ENCODE peak calls at places on chromosomes 3 and 15, in four cellular contexts. One of them, this sample, is unnamed.
A peak's percentile ranks its signal among the peaks of the same experiment; 100 is the strongest.

GRCh38 chr3:12041476-12041875 is 37.3 kb downstream of the SYN2 start:
- DNase-seq in progenitor cell of endocrine pancreas: no peak
- DNase-seq in brain microvascular endothelial cell: no peak
- DNase-seq in neural progenitor cell: no peak
- DNase-seq in this sample: no peak

GRCh38 chr3:79018671-79019136 is 749.1 kb downstream of the ROBO1 start:
- DNase-seq in neural progenitor cell: peak; percentile 77
- DNase-seq in progenitor cell of endocrine pancreas: peak; percentile 39
- DNase-seq in brain microvascular endothelial cell: peak; percentile 73
- DNase-seq in this sample: peak; percentile 48

GRCh38 chr15:42784705-42785104 is 47.8 kb upstream of the CDAN1 start:
- DNase-seq in brain microvascular endothelial cell: no peak
- DNase-seq in progenitor cell of endocrine pancreas: no peak
- DNase-seq in neural progenitor cell: peak; percentile 4
- DNase-seq in this sample: no peak

GRCh38 chr3:9881440-9881839 is 1.4 kb upstream of the CIDEC start:
- DNase-seq in neural progenitor cell: no peak
- DNase-seq in brain microvascular endothelial cell: no peak
- DNase-seq in progenitor cell of endocrine pancreas: no peak
- DNase-seq in this sample: no peak

GRCh38 chr15:69723404-69724097 is 270.9 kb downstream of the RPLP1 start:
- DNase-seq in neural progenitor cell: peak; percentile 47
- DNase-seq in brain microvascular endothelial cell: no peak
- DNase-seq in progenitor cell of endocrine pancreas: no peak
- DNase-seq in this sample: no peak

GRCh38 chr15:40081691-40082194 is 26.9 kb downstream of the BMF start:
- DNase-seq in neural progenitor cell: peak; percentile 94
- DNase-seq in brain microvascular endothelial cell: peak; percentile 62
- DNase-seq in progenitor cell of endocrine pancreas: peak; percentile 55
- DNase-seq in this sample: peak; percentile 78

GRCh38 chr3:126487151-126487771 is 11.6 kb upstream of the ZXDC start:
- DNase-seq in neural progenitor cell: peak; percentile 64
- DNase-seq in progenitor cell of endocrine pancreas: no peak
- DNase-seq in brain microvascular endothelial cell: no peak
- DNase-seq in this sample: no peak

GRCh38 chr3:105996781-105997180 is 128.0 kb upstream of the CBLB start:
- DNase-seq in neural progenitor cell: no peak
- DNase-seq in progenitor cell of endocrine pancreas: no peak
- DNase-seq in brain microvascular endothelial cell: no peak
- DNase-seq in this sample: no peak

GRCh38 chr15:80557441-80558234 is 137.5 kb upstream of the ABHD17C start:
- DNase-seq in brain microvascular endothelial cell: no peak
- DNase-seq in progenitor cell of endocrine pancreas: no peak
- DNase-seq in neural progenitor cell: no peak
- DNase-seq in this sample: no peak

GRCh38 chr15:76195506-76196285 is 115.6 kb downstream of the ETFA start:
- DNase-seq in neural progenitor cell: no peak
- DNase-seq in progenitor cell of endocrine pancreas: no peak
- DNase-seq in brain microvascular endothelial cell: no peak
- DNase-seq in this sample: no peak

GRCh38 chr15:41797194-41797593 is 22.9 kb downstream of the MAPKBP1 start:
- DNase-seq in brain microvascular endothelial cell: no peak
- DNase-seq in neural progenitor cell: no peak
- DNase-seq in progenitor cell of endocrine pancreas: no peak
- DNase-seq in this sample: no peak

GRCh38 chr15:74517096-74517495 is 23.9 kb upstream of the ARID3B start:
- DNase-seq in progenitor cell of endocrine pancreas: no peak
- DNase-seq in neural progenitor cell: no peak
- DNase-seq in brain microvascular endothelial cell: no peak
- DNase-seq in this sample: no peak

GRCh38 chr3:42605550-42606173 is 5.2 kb downstream of the NKTR start:
- DNase-seq in neural progenitor cell: peak; percentile 6
- DNase-seq in brain microvascular endothelial cell: no peak
- DNase-seq in progenitor cell of endocrine pancreas: no peak
- DNase-seq in this sample: no peak

GRCh38 chr3:52056521-52056967 is at the start of gene DUSP7:
- DNase-seq in progenitor cell of endocrine pancreas: peak; percentile 58
- DNase-seq in neural progenitor cell: peak; percentile 93
- DNase-seq in brain microvascular endothelial cell: no peak
- DNase-seq in this sample: peak; percentile 64

GRCh38 chr15:64288577-64288976 is 67.4 kb downstream of the CSNK1G1 start:
- DNase-seq in neural progenitor cell: no peak
- DNase-seq in brain microvascular endothelial cell: no peak
- DNase-seq in progenitor cell of endocrine pancreas: no peak
- DNase-seq in this sample: no peak

GRCh38 chr3:184952671-184953070 is 140.7 kb downstream of the VPS8 start:
- DNase-seq in brain microvascular endothelial cell: no peak
- DNase-seq in progenitor cell of endocrine pancreas: no peak
- DNase-seq in neural progenitor cell: no peak
- DNase-seq in this sample: no peak

GRCh38 chr3:178392553-178392952 is 143.7 kb upstream of the KCNMB2 start:
- DNase-seq in progenitor cell of endocrine pancreas: no peak
- DNase-seq in brain microvascular endothelial cell: peak; percentile 41
- DNase-seq in neural progenitor cell: no peak
- DNase-seq in this sample: no peak

GRCh38 chr3:12932347-12932746 is 91.0 kb upstream of the RPL32 start:
- DNase-seq in neural progenitor cell: no peak
- DNase-seq in brain microvascular endothelial cell: no peak
- DNase-seq in progenitor cell of endocrine pancreas: no peak
- DNase-seq in this sample: no peak

GRCh38 chr3:185770071-185770470 is 54.8 kb downstream of the IGF2BP2 start:
- DNase-seq in neural progenitor cell: no peak
- DNase-seq in progenitor cell of endocrine pancreas: no peak
- DNase-seq in brain microvascular endothelial cell: no peak
- DNase-seq in this sample: no peak

GRCh38 chr3:114213262-114213668 is 24.1 kb downstream of the ZNF80 start:
- DNase-seq in progenitor cell of endocrine pancreas: no peak
- DNase-seq in neural progenitor cell: no peak
- DNase-seq in brain microvascular endothelial cell: peak; percentile 47
- DNase-seq in this sample: no peak

GRCh38 chr3:134846943-134847342 is 51.9 kb downstream of the EPHB1 start:
- DNase-seq in neural progenitor cell: peak; percentile 9
- DNase-seq in brain microvascular endothelial cell: peak; percentile 37
- DNase-seq in progenitor cell of endocrine pancreas: no peak
- DNase-seq in this sample: no peak

GRCh38 chr15:74180689-74181602 is 7.4 kb downstream of the ISLR start:
- DNase-seq in neural progenitor cell: no peak
- DNase-seq in brain microvascular endothelial cell: no peak
- DNase-seq in progenitor cell of endocrine pancreas: no peak
- DNase-seq in this sample: no peak

GRCh38 chr15:70101459-70102113 is 3.9 kb upstream of the TLE3 start:
- DNase-seq in neural progenitor cell: peak; percentile 93
- DNase-seq in progenitor cell of endocrine pancreas: peak; percentile 60
- DNase-seq in brain microvascular endothelial cell: peak; percentile 88
- DNase-seq in this sample: peak; percentile 72

GRCh38 chr3:23713641-23714040 is 92.1 kb upstream of the UBE2E1 start:
- DNase-seq in progenitor cell of endocrine pancreas: no peak
- DNase-seq in neural progenitor cell: no peak
- DNase-seq in brain microvascular endothelial cell: peak; percentile 25
- DNase-seq in this sample: no peak

GRCh38 chr3:100108464-100109079 is 5.7 kb downstream of the FILIP1L start:
- DNase-seq in brain microvascular endothelial cell: no peak
- DNase-seq in progenitor cell of endocrine pancreas: no peak
- DNase-seq in neural progenitor cell: no peak
- DNase-seq in this sample: no peak

GRCh38 chr3:74415731-74416130 is 198.7 kb downstream of the CNTN3 start:
- DNase-seq in brain microvascular endothelial cell: no peak
- DNase-seq in progenitor cell of endocrine pancreas: no peak
- DNase-seq in neural progenitor cell: peak; percentile 6
- DNase-seq in this sample: no peak

GRCh38 chr3:126971891-126972351 is 11.0 kb upstream of the PLXNA1 start:
- DNase-seq in progenitor cell of endocrine pancreas: no peak
- DNase-seq in brain microvascular endothelial cell: peak; percentile 33
- DNase-seq in neural progenitor cell: peak; percentile 49
- DNase-seq in this sample: peak; percentile 28

GRCh38 chr3:32165442-32165841 is 59.0 kb downstream of the GPD1L start:
- DNase-seq in progenitor cell of endocrine pancreas: no peak
- DNase-seq in brain microvascular endothelial cell: no peak
- DNase-seq in neural progenitor cell: no peak
- DNase-seq in this sample: no peak

GRCh38 chr15:23855260-23855659 is 168.2 kb upstream of the NDN start:
- DNase-seq in neural progenitor cell: no peak
- DNase-seq in progenitor cell of endocrine pancreas: no peak
- DNase-seq in brain microvascular endothelial cell: no peak
- DNase-seq in this sample: no peak

GRCh38 chr3:112304611-112305010 is 10.6 kb upstream of the SLC9C1 start:
- DNase-seq in brain microvascular endothelial cell: no peak
- DNase-seq in neural progenitor cell: peak; percentile 37
- DNase-seq in progenitor cell of endocrine pancreas: no peak
- DNase-seq in this sample: no peak

GRCh38 chr3:153400641-153401040 is 238.6 kb downstream of the RAP2B start:
- DNase-seq in progenitor cell of endocrine pancreas: no peak
- DNase-seq in neural progenitor cell: no peak
- DNase-seq in brain microvascular endothelial cell: no peak
- DNase-seq in this sample: no peak

GRCh38 chr3:38163117-38163870 is 2.0 kb upstream of the OXSR1 start:
- DNase-seq in progenitor cell of endocrine pancreas: no peak
- DNase-seq in brain microvascular endothelial cell: no peak
- DNase-seq in neural progenitor cell: peak; percentile 32
- DNase-seq in this sample: no peak
- TF ChIP-seq CTCF in progenitor cell of endocrine pancreas: peak; percentile 26
- TF ChIP-seq CTCF in brain microvascular endothelial cell: peak; percentile 43
- TF ChIP-seq CTCF in neural progenitor cell: peak; percentile 9
- TF ChIP-seq CTCF in this sample: peak; percentile 23

GRCh38 chr15:101252836-101253235 is 988 bp upstream of the CHSY1 start:
- DNase-seq in progenitor cell of endocrine pancreas: no peak
- DNase-seq in neural progenitor cell: no peak
- DNase-seq in brain microvascular endothelial cell: no peak
- DNase-seq in this sample: no peak

GRCh38 chr15:101250931-101251829 is 668 bp downstream of the CHSY1 start:
- DNase-seq in progenitor cell of endocrine pancreas: peak; percentile 49
- DNase-seq in neural progenitor cell: peak; percentile 73
- DNase-seq in brain microvascular endothelial cell: no peak
- DNase-seq in this sample: peak; percentile 40

GRCh38 chr15:101250331-101250730 is 1.5 kb downstream of the CHSY1 start:
- DNase-seq in brain microvascular endothelial cell: peak; percentile 49
- DNase-seq in neural progenitor cell: peak; percentile 18
- DNase-seq in progenitor cell of endocrine pancreas: no peak
- DNase-seq in this sample: no peak

GRCh38 chr15:101254157-101255065 is 2.6 kb upstream of the CHSY1 start:
- DNase-seq in progenitor cell of endocrine pancreas: no peak
- DNase-seq in brain microvascular endothelial cell: no peak
- DNase-seq in neural progenitor cell: no peak
- DNase-seq in this sample: no peak

DNA sequence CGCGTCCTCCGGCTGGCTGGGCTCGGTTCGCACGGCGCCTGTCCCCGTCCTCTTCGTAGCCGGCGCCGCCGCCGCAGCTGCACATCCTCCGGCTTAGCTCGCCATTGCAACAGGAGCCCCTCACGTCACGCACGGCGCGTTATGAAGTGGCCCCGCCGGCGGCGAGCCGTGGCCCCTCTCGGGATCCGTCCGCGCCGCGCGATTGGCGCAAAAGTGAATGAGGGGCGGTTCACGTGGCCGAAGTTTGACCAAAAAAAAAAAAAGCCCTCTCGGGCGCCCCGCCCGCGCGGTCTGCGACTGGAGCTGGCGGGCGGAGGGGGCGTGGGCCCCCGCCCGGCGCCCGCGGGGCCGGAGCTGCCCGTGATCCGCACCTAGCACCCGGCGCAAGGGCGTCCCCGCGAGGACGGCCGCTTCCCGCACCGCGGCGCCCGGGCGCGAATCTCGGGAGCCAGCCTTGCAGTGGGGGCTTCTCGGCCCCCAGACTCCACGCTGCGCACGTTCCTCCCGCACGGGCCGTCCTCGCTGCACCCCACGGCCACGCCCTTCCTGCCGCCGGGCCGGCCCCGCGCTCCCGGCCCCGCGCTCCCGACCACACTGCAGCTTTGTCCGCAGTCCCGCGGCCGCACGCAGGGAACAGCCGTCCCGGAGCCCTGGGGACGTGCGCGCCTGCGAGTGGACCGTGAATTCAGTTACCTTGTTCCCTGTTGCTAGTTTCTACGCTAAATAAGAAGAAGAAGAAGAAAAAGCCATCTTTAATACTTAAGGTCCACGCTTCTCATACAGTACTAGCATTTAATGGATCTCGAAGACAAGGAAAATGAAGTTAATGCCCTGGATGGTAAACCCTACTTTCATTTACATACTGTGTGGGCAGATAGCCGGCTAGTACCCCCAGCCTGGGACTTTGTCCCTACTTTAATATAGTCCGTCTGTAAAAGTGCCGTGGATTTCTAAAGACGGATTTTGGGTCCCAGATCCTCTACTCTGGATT is at the start of gene CHSY1:
- DNase-seq in progenitor cell of endocrine pancreas: peak; percentile 74
- DNase-seq in brain microvascular endothelial cell: peak; percentile 86
- DNase-seq in neural progenitor cell: peak; percentile 85
- DNase-seq in this sample: peak; percentile 80
- TF ChIP-seq CTCF in progenitor cell of endocrine pancreas: no peak
- TF ChIP-seq CTCF in brain microvascular endothelial cell: no peak
- TF ChIP-seq CTCF in neural progenitor cell: peak; percentile 15
- TF ChIP-seq CTCF in this sample: no peak

GRCh38 chr15:51365417-51365816 is 24.0 kb downstream of the GLDN start:
- DNase-seq in neural progenitor cell: no peak
- DNase-seq in brain microvascular endothelial cell: no peak
- DNase-seq in progenitor cell of endocrine pancreas: no peak
- DNase-seq in this sample: no peak
- TF ChIP-seq CTCF in neural progenitor cell: no peak
- TF ChIP-seq CTCF in brain microvascular endothelial cell: no peak
- TF ChIP-seq CTCF in progenitor cell of endocrine pancreas: no peak
- TF ChIP-seq CTCF in this sample: no peak

GRCh38 chr3:48301020-48301813 is 32.2 kb downstream of the SPINK8 start:
- DNase-seq in neural progenitor cell: peak; percentile 95
- DNase-seq in brain microvascular endothelial cell: peak; percentile 75
- DNase-seq in progenitor cell of endocrine pancreas: peak; percentile 90
- DNase-seq in this sample: peak; percentile 94
- TF ChIP-seq CTCF in neural progenitor cell: no peak
- TF ChIP-seq CTCF in brain microvascular endothelial cell: no peak
- TF ChIP-seq CTCF in progenitor cell of endocrine pancreas: no peak
- TF ChIP-seq CTCF in this sample: no peak

DNA sequence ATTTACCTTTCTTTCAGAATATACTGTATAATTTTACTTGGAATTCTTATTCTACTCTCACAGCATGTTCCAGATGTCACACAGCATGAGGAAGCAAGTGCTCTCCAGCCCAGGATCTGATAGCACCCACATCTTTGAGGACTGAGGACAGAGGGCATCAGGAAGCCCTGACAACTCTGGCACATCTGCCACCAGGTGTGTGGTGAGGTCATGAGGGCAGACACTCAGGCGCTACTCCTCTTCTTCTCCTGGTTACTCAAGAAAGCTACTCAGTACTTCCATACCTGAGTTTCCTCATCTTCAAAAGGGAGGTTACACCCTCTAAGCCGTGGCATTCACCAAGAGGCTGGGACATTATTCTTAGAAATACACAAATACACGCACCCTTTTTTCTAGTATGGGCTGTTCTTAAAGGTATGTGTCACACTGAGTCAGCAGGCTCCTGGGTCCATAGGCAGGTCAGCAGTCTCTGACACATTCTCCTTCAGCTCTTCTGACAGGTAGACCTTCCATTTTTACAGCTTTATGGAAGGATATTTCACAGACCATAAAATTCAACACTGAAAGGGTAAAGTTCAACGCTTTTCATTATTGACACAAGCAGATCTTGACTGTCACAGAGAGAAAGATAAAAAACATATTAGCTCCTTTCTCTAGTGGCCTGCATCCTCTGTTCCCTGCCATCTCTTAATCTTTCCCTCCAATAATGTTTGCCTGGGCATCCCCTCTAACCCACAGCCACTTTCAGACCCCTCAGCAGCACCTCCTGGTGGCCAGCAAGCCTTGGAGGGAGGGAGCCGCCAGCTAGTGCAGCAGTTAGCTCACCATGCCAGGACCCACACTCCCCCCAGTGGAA is 103.2 kb upstream of the TJP1 start:
- DNase-seq in progenitor cell of endocrine pancreas: peak; percentile 66
- DNase-seq in brain microvascular endothelial cell: peak; percentile 86
- DNase-seq in neural progenitor cell: peak; percentile 86
- DNase-seq in this sample: peak; percentile 82
- TF ChIP-seq CTCF in progenitor cell of endocrine pancreas: peak; percentile 85
- TF ChIP-seq CTCF in brain microvascular endothelial cell: peak; percentile 100
- TF ChIP-seq CTCF in neural progenitor cell: peak; percentile 93
- TF ChIP-seq CTCF in this sample: peak; percentile 77